ENCODE peak calls at places on chromosomes 12 and 14, in six cellular contexts. A, O, D, J, X and B are unnamed samples.

GRCh38 chr14:105380656-105381210 is 17.6 kb upstream of the TEX22 start:
- DNase-seq in O (no peak), A (peak; percentile 17), X (no peak), J (no peak), D (no peak), B (no peak)

GRCh38 chr14:101031721-101032120 is 128.2 kb upstream of the RTL1 start:
- DNase-seq in X (peak; percentile 6), D (peak; percentile 1), A (no peak), O (no peak), J (no peak), B (no peak)

GRCh38 chr12:6295187-6295811 is 15.2 kb upstream of the PLEKHG6 start:
- DNase-seq in J (peak; percentile 85), X (no peak), A (no peak), D (no peak), O (peak; percentile 81), B (peak; percentile 87)

GRCh38 chr14:59391388-59391787 is 73.8 kb downstream of the GPR135 start:
- DNase-seq in X (no peak), D (no peak), O (no peak), A (no peak), J (no peak), B (no peak)

GRCh38 chr12:122862110-122862634 is 26.9 kb downstream of the HIP1R start:
- DNase-seq in O (no peak), X (peak; percentile 20), D (no peak), A (peak; percentile 27), J (no peak), B (no peak)

GRCh38 chr12:113457710-113458109 is 14.0 kb downstream of the LHX5 start:
- DNase-seq in A (no peak), X (peak; percentile 5), J (no peak), D (no peak), O (no peak), B (no peak)

GRCh38 chr12:49971141-49971540 is 1.6 kb upstream of the AQP6 start:
- DNase-seq in A (no peak), O (no peak), X (no peak), D (no peak), J (no peak), B (no peak)

GRCh38 chr12:123105427-123105826 is 45.5 kb downstream of the PITPNM2 start:
- DNase-seq in X (no peak), A (no peak), J (no peak), D (no peak), O (no peak), B (no peak)

GRCh38 chr12:131988054-131988796 is 38.5 kb downstream of the EP400 start:
- DNase-seq in D (no peak), X (no peak), J (no peak), O (no peak), A (no peak), B (no peak)

GRCh38 chr14:99271951-99272668 is at the start of gene BCL11B:
- DNase-seq in A (peak; percentile 47), O (peak; percentile 71), J (no peak), X (peak; percentile 70), D (peak; percentile 83), B (peak; percentile 86)
- TF ChIP-seq CTCF in A (no peak), O (peak; percentile 41), J (peak; percentile 54), X (peak; percentile 28), D (peak; percentile 63), B (peak; percentile 63)

DNA sequence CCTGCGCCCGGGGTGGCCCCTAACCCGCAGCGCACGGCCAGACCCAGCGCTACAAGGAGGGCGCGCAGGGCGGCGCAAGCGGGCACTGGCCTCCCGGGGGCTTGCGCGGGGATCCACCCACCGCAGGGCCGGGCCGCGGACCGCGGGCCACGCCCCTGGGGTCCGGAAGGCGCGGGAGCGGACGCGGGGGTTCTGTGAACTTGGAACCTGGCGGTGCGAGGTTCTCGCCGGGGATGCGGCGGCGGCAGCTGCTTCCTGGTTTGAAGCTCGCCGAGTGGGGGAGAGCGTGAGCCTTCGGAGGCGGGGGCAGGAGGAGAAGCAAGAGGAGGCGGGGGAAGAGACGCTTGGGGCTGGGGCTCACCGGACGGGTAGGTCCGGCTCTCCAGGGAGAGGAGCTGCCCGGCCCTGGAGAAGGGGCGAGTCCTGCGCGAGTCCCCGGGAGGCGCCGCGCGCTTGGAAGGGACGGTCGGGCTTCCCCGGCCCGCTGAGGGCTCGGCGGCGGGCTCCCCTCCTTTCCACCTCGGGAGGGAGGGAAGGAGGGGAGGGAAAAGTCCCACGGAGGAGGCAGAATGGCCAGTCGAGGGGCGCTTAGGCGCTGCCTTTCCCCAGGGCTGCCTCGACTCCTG is at the start of gene PRKCH:
- DNase-seq in J (no peak), D (no peak), X (peak; percentile 89), A (peak; percentile 27), O (peak; percentile 12), B (peak; percentile 1)
- H3K4me3 ChIP-seq in J (peak within 1 kb of the TSS; percentile 42), D (no peak within 1 kb of the TSS), X (peak within 1 kb of the TSS; percentile 72), A (peak within 1 kb of the TSS; percentile 34), O (peak within 1 kb of the TSS; percentile 35), B (peak within 1 kb of the TSS; percentile 39)

DNA sequence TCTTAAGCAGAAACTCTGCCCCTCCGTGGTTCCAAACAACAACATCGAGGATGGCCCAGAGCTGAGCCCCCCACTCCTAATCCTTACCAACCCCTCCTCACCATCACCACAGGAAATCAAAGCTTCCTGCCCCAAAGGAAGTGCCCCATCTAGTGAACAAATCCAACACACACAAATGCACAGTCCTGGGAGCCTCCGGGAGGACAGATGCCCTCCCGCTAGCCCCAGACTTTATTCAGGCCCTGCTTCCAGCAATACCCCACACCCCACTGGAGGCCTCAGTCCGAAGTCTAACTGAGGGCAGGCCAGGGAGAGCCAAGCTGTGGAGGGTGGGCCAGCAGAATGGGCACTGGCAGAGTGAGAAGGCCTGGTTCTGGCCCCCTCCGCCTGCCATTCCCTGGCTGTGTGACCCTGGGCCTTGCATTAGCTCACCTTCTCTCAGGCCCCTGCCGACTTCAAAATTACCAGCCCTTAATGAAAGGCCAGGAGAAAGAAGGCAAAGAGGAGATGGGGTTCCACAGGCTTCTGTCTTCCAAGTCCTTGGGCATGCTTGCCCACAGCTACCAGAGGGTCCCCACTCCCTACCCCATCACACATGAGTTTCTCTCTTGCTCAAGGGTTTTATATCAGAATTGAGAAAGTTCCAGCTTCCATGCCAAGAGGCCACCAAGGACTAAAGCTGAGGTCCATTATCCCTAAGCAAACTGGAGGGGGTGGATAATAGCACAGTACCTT is 2.3 kb downstream of the HDAC7 start:
- DNase-seq in O (peak; percentile 46), A (no peak), X (no peak), J (no peak), D (no peak), B (no peak)
- TF ChIP-seq CTCF in O (peak; percentile 46), A (no peak), X (no peak), J (peak; percentile 50), D (peak; percentile 32), B (peak; percentile 58)

GRCh38 chr12:21025656-21026055 is 105.3 kb upstream of the SLCO1B1 start:
- DNase-seq in D (no peak), J (no peak), A (no peak), X (no peak), O (no peak), B (no peak)
- H3K4me3 ChIP-seq in D (no peak overlapping the region), J (no peak overlapping the region), A (no peak overlapping the region), X (no peak overlapping the region), O (no peak overlapping the region), B (no peak overlapping the region)

DNA sequence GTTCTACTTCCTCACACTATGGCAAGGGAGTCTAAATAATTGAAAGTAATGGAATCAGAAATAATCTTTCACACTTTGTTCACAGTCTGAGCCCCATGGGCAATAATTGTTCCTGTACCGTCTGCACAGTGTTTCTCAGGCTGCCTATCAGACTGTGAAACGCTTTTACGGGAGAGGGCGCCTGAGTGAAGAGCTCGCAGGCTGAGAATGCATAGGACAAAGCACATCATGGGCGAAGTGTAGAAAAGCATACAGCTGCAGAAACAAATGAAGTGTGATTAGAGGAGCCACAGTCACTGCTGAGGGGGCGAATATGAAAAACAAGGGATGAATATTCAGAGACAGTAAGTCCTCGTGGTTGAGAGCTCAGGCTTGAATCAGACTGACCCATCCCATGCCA is 438.3 kb upstream of the DCN start:
- DNase-seq in O (no peak), D (no peak), J (no peak), X (no peak), A (no peak), B (no peak)
- TF ChIP-seq CTCF in O (no peak), D (no peak), J (no peak), X (no peak), A (no peak), B (peak; percentile 16)

DNA sequence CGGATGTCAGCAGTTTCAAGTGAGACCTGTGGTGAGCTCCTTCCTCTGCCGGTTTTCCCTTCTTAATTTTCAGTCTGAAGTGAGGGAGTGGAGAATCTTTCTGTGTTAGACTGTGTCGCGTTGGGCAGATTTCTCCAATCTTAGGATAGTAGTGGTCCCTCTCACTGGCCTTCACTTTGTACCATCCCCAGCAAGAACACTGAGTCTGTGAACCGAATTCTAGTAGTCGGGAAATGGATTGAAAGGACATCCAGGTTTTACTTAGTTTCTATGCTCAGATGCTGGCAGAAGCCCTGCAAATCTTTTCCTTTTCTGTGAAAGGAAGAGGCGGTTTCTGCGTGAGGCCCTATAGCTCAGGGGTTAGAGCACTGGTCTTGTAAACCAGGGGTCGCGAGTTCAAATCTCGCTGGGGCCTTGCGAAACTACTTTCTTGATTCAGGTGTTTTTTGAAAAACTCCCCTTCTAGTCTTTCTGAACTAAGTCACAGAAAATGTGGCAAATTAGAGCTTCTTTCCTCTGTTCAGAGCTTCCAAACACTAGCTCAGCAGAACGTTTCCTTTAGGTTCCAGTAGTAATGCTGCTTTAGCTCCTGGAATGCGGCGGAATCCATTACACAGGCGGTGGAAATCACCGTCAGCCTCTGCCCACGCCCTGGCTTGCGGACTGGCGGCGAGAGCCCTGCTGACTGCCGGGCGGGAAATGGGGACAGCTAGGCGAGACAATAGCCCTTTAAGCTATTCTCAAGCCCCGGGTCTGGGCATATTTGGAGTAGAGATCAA is 2.8 kb upstream of the RNASE4 start:
- DNase-seq in X (peak; percentile 76), D (peak; percentile 76), J (no peak), A (peak; percentile 86), O (peak; percentile 90), B (peak; percentile 83)
- H3K4me3 ChIP-seq in X (peak overlapping the region; percentile 77), D (peak overlapping the region; percentile 94), J (peak overlapping the region; percentile 79), A (peak overlapping the region; percentile 82), O (peak overlapping the region; percentile 88), B (peak overlapping the region; percentile 93)

DNA sequence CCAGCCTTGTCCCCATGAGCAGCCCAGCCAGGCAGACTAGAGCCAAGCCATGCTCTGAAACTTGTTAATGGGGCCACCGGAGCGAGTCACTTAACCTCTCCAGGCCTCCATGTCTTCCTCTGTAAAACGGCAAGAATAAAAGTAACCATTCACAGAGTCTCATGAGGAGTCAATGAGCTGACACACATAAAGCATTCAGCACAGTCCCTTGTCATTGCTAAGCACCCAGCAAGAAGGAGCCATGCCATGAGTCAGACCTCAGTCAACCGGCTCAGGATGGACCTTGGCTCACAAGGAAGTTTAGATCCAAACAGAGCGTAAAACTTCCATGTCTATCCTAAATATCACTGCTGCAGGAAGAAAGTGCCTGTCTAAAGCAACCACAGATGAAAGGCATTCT is 10.6 kb downstream of the FICD start:
- DNase-seq in X (no peak), O (peak; percentile 75), D (no peak), A (no peak), J (no peak), B (peak; percentile 48)
- TF ChIP-seq CTCF in X (no peak), O (no peak), D (no peak), A (no peak), J (no peak), B (no peak)